ENCODE peak calls at places on chromosomes 7 and 10, in four cellular contexts. T is Ammon's horn; A is stimulated activated CD8-positive, alpha-beta memory T cell treated with anti-CD3 and anti-CD28 coated beads, Interleukin-7, amount 100 ng/mL, for 4 hours; V is activated naive CD8-positive, alpha-beta T cell treated with anti-CD3 and anti-CD28 coated beads, Interleukin-2, amount 50 U/mL, for 24 hours. F is an unnamed sample.

GRCh38 chr7:124179641-124180040 is 146.8 kb upstream of the TMEM229A start:
- DNase-seq in A (no peak), V (no peak), T (no peak), F (no peak)

GRCh38 chr7:135620447-135620846 is 41.9 kb upstream of the STMP1 start:
- DNase-seq in T (no peak), V (no peak), A (no peak), F (no peak)

GRCh38 chr7:5429253-5429856 is 5.7 kb upstream of the TNRC18 start:
- DNase-seq in V (no peak), T (no peak), A (no peak), F (peak)

GRCh38 chr10:102395677-102396197 is at the start of gene NFKB2:
- DNase-seq in A (no peak), V (no peak), T (no peak), F (no peak)

GRCh38 chr7:122528879-122529481 is 169.9 kb downstream of the RNF133 start:
- DNase-seq in V (no peak), T (peak), A (no peak), F (peak)

GRCh38 chr7:88268858-88269257 is 37.8 kb downstream of the STEAP4 start:
- DNase-seq in V (no peak), A (no peak), T (no peak), F (no peak)

GRCh38 chr10:633279-634245 is 55.9 kb downstream of the DIP2C start:
- DNase-seq in T (no peak), A (no peak), V (no peak), F (no peak)

GRCh38 chr7:150993511-150993910 is 2.7 kb downstream of the NOS3 start:
- DNase-seq in T (no peak), A (no peak), V (no peak), F (no peak)

GRCh38 chr7:42247301-42247700 is 10.3 kb upstream of the GLI3 start:
- DNase-seq in A (no peak), V (no peak), T (no peak), F (peak)

GRCh38 chr7:630111-630511 is 96.4 kb upstream of the DNAAF5 start:
- DNase-seq in A (no peak), V (no peak), T (no peak), F (no peak)

GRCh38 chr7:121076350-121077164 is 88.0 kb downstream of the CPED1 start:
- DNase-seq in T (no peak), V (no peak), A (no peak), F (peak)

GRCh38 chr7:9761224-9761623 is 1212.4 kb upstream of the PHF14 start:
- DNase-seq in V (no peak), T (no peak), A (no peak), F (no peak)

GRCh38 chr7:139901411-139901810 is 72.3 kb downstream of the TBXAS1 start:
- DNase-seq in T (no peak), A (no peak), V (no peak), F (no peak)

F was measured in mammary epithelial cell.